ENCODE peak calls at places on chromosomes 12 and 14, in ten cellular contexts. B is A673, M is lung, K is heart right ventricle, T is fibroblast of villous mesenchyme, L is tibial nerve, G is AG09309, A is cardiac muscle cell, X is foreskin fibroblast, N is WTC11. I is an unnamed sample.

GRCh38 chr12:16218934-16219718 is 58.4 kb downstream of the SLC15A5 start:
- DNase-seq in B (no peak), M (no peak), K (no peak), T (no peak), L (no peak), G (no peak), A (no peak), X (no peak), N (no peak), I (no peak)

GRCh38 chr12:53588155-53588554 is 38.0 kb downstream of the ATF7 start:
- DNase-seq in B (no peak), M (no peak), K (no peak), T (no peak), L (no peak), G (no peak), A (no peak), X (no peak), N (no peak), I (no peak)

GRCh38 chr14:61510736-61511557 is 184.4 kb upstream of the HIF1A start:
- DNase-seq in B (no peak), M (no peak), K (no peak), T (no peak), L (no peak), G (no peak), A (no peak), X (no peak), N (no peak), I (no peak)

GRCh38 chr12:75960086-75960910 is 71.3 kb downstream of the PHLDA1 start:
- DNase-seq in B (no peak), M (no peak), K (no peak), T (no peak), L (no peak), G (no peak), A (peak), X (no peak), N (peak), I (no peak)

GRCh38 chr14:72801841-72802587 is 91.9 kb downstream of the DPF3 start:
- DNase-seq in B (no peak), M (no peak), K (no peak), T (no peak), L (no peak), G (no peak), A (no peak), X (no peak), N (no peak), I (no peak)

GRCh38 chr14:89720741-89721315 is 233.7 kb downstream of the EFCAB11 start:
- DNase-seq in B (no peak), M (peak), K (peak), T (no peak), L (no peak), G (no peak), A (no peak), X (no peak), N (no peak), I (no peak)

GRCh38 chr12:14779834-14780233 is 23.4 kb downstream of the WBP11 start:
- DNase-seq in B (no peak), M (no peak), K (no peak), T (peak), L (no peak), G (no peak), A (no peak), X (no peak), N (no peak), I (no peak)

GRCh38 chr12:59444932-59445331 is 150.9 kb upstream of the SLC16A7 start:
- DNase-seq in B (no peak), M (no peak), K (no peak), T (peak), L (no peak), G (no peak), A (peak), X (no peak), N (peak), I (no peak)

GRCh38 chr12:65823481-65824313 is 586 bp upstream of the HMGA2 start:
- DNase-seq in B (peak), M (no peak), K (peak), T (peak), L (no peak), G (no peak), A (peak), X (peak), N (peak), I (no peak)

GRCh38 chr12:65740873-65741600 is 83.2 kb upstream of the HMGA2 start:
- DNase-seq in B (peak), M (peak), K (peak), T (peak), L (peak), G (no peak), A (peak), X (peak), N (peak), I (peak)

GRCh38 chr14:102417118-102417517 is 54.4 kb downstream of the TECPR2 start:
- DNase-seq in B (no peak), M (no peak), K (no peak), T (no peak), L (no peak), G (no peak), A (no peak), X (no peak), N (no peak), I (no peak)

GRCh38 chr12:52029686-52030085 is 21.6 kb upstream of the NR4A1 start:
- DNase-seq in B (peak), M (no peak), K (no peak), T (peak), L (no peak), G (no peak), A (peak), X (no peak), N (peak), I (no peak)

GRCh38 chr14:100669468-100669867 is 57.2 kb upstream of the DLK1 start:
- DNase-seq in B (no peak), M (peak), K (no peak), T (no peak), L (no peak), G (no peak), A (no peak), X (no peak), N (no peak), I (no peak)

GRCh38 chr14:77219591-77219990 is 38.0 kb downstream of the TMEM63C start:
- DNase-seq in B (no peak), M (no peak), K (peak), T (no peak), L (no peak), G (no peak), A (no peak), X (no peak), N (no peak), I (no peak)

GRCh38 chr14:101789222-101789621 is 27.7 kb downstream of the PPP2R5C start:
- DNase-seq in B (peak), M (no peak), K (peak), T (no peak), L (no peak), G (no peak), A (no peak), X (no peak), N (no peak), I (no peak)

GRCh38 chr14:94441531-94442205 is 10.9 kb downstream of the SERPINA11 start:
- DNase-seq in B (no peak), M (no peak), K (no peak), T (no peak), L (no peak), G (no peak), A (no peak), X (no peak), N (no peak), I (no peak)

GRCh38 chr12:29783773-29784666 is at the start of gene TMTC1:
- DNase-seq in B (peak), M (peak), K (peak), T (peak), L (peak), G (no peak), A (peak), X (peak), N (peak), I (no peak)

GRCh38 chr12:93786669-93787397 is 109.7 kb downstream of the CRADD start:
- DNase-seq in B (no peak), M (no peak), K (no peak), T (no peak), L (no peak), G (no peak), A (no peak), X (no peak), N (no peak), I (no peak)

GRCh38 chr14:38554046-38554445 is 298.2 kb upstream of the CLEC14A start:
- DNase-seq in B (peak), M (no peak), K (no peak), T (no peak), L (no peak), G (no peak), A (no peak), X (no peak), N (no peak), I (no peak)

GRCh38 chr12:53726946-53727309 is 324 bp downstream of the CALCOCO1 start:
- DNase-seq in B (peak), M (no peak), K (no peak), T (peak), L (no peak), G (no peak), A (peak), X (no peak), N (no peak), I (no peak)

GRCh38 chr12:10395390-10395998 is 5.7 kb upstream of the KLRK1 start:
- DNase-seq in B (no peak), M (no peak), K (no peak), T (peak), L (no peak), G (peak), A (peak), X (peak), N (peak), I (no peak)

GRCh38 chr14:31505411-31505810 is 17.6 kb upstream of the GPR33 start:
- DNase-seq in B (no peak), M (no peak), K (no peak), T (peak), L (no peak), G (peak), A (peak), X (no peak), N (no peak), I (no peak)

GRCh38 chr12:120515496-120515895 is 13.5 kb downstream of the COQ5 start:
- DNase-seq in B (no peak), M (no peak), K (no peak), T (no peak), L (no peak), G (no peak), A (no peak), X (no peak), N (no peak), I (no peak)

GRCh38 chr14:104749111-104749649 is 3.8 kb upstream of the SIVA1 start:
- DNase-seq in B (no peak), M (no peak), K (peak), T (no peak), L (peak), G (peak), A (no peak), X (peak), N (no peak), I (no peak)

GRCh38 chr12:132472386-132472785 is 17.6 kb upstream of the FBRSL1 start:
- DNase-seq in B (no peak), M (no peak), K (no peak), T (no peak), L (no peak), G (no peak), A (no peak), X (no peak), N (no peak), I (no peak)

GRCh38 chr12:132475304-132476037 is 14.5 kb upstream of the FBRSL1 start:
- DNase-seq in B (no peak), M (no peak), K (no peak), T (no peak), L (no peak), G (no peak), A (no peak), X (no peak), N (no peak), I (no peak)

GRCh38 chr12:132476421-132476820 is 13.5 kb upstream of the FBRSL1 start:
- DNase-seq in B (no peak), M (no peak), K (no peak), T (no peak), L (no peak), G (no peak), A (no peak), X (no peak), N (no peak), I (no peak)

GRCh38 chr12:132476038-132476414 is 13.9 kb upstream of the FBRSL1 start:
- DNase-seq in B (no peak), M (no peak), K (no peak), T (no peak), L (no peak), G (no peak), A (no peak), X (no peak), N (no peak), I (no peak)

DNA sequence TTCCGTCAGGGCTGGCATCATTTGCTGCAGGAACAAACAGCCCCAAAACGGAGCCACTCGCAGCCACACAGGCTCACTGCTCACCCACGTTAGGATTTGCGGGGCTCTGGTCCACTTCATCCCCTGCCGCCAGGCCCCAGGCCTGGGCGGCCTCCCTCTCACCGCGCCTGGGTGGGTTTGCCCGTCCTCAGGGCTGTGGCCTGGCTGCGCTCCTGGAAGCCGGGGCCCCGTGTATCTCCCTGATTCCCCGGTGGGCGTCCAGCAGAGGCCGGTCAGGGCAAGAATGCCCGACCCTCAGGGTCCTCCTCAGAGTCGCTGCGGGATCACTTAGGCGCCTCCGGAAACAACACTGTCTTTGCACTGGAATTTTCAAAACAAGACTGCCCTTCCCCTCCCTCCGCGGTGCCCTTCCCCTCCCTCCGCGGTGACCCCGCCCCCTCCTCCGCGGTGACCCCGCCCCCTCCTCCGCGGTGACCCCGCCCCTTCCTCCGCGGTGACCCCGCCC is 15.7 kb upstream of the FBRSL1 start:
- DNase-seq in B (no peak), M (no peak), K (no peak), T (no peak), L (no peak), G (no peak), A (no peak), X (no peak), N (no peak), I (no peak)
- TF ChIP-seq CTCF in B (no peak), M (no peak), K (no peak), T (no peak), L (no peak), G (no peak), A (no peak), X (no peak), N (no peak), I (no peak)

GRCh38 chr14:59918824-59919581 is 941 bp upstream of the LRRC9 start:
- DNase-seq in B (peak), M (no peak), K (no peak), T (peak), L (no peak), G (no peak), A (peak), X (no peak), N (no peak), I (no peak)

GRCh38 chr14:59920378-59920683 is 387 bp downstream of the LRRC9 start:
- DNase-seq in B (no peak), M (no peak), K (no peak), T (no peak), L (no peak), G (no peak), A (no peak), X (no peak), N (no peak), I (no peak)

GRCh38 chr14:59919582-59920377 is at the start of gene LRRC9:
- DNase-seq in B (peak), M (peak), K (no peak), T (peak), L (no peak), G (no peak), A (peak), X (no peak), N (peak), I (no peak)
- TF ChIP-seq CTCF in B (no peak), M (no peak), K (no peak), T (no peak), L (no peak), G (no peak), A (no peak), X (no peak), N (no peak), I (no peak)

DNA sequence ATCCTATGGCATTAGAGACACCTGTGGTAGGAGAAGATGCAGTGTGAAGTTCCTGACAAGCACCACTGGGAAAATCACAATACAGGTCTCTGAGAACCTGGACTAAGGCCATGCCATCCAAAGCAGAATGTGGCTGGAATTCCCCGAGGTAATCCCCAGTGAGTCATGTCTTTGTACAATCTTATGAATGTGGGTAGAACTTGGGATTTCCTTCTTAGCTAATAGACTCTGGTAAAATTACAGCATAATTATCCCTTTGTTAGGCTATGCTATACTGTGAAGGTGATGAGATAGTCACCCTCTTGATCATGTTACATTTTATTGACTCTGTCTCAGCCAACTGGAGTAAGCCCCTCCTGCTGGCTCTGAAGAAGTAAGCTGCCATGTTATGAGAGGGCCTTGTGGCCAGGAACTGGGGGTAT is 224.3 kb upstream of the DCN start:
- DNase-seq in B (peak), M (no peak), K (no peak), T (no peak), L (no peak), G (no peak), A (peak), X (peak), N (no peak), I (no peak)
- TF ChIP-seq CTCF in B (no peak), M (no peak), K (no peak), T (no peak), L (no peak), G (no peak), A (no peak), X (no peak), N (no peak), I (no peak)

GRCh38 chr12:26124491-26125450 is at the start of gene BHLHE41:
- DNase-seq in B (peak), M (peak), K (peak), T (peak), L (peak), G (no peak), A (peak), X (peak), N (peak), I (no peak)

GRCh38 chr12:26128180-26128579 is 3.3 kb upstream of the BHLHE41 start:
- DNase-seq in B (no peak), M (no peak), K (no peak), T (no peak), L (no peak), G (no peak), A (no peak), X (peak), N (no peak), I (no peak)

GRCh38 chr12:26125451-26126339 is 858 bp upstream of the BHLHE41 start:
- DNase-seq in B (peak), M (peak), K (peak), T (peak), L (peak), G (no peak), A (peak), X (peak), N (peak), I (peak)

GRCh38 chr12:26127404-26127803 is 2.6 kb upstream of the BHLHE41 start:
- DNase-seq in B (no peak), M (no peak), K (no peak), T (no peak), L (no peak), G (no peak), A (no peak), X (no peak), N (no peak), I (no peak)

GRCh38 chr12:26126340-26127284 is 1.8 kb upstream of the BHLHE41 start:
- DNase-seq in B (peak), M (peak), K (peak), T (peak), L (peak), G (no peak), A (peak), X (peak), N (peak), I (no peak)
- TF ChIP-seq CTCF in B (no peak), M (no peak), K (peak), T (no peak), L (no peak), G (no peak), A (peak), X (no peak), N (no peak), I (no peak)

GRCh38 chr12:55067701-55068100 is 47.9 kb downstream of the NEUROD4 start:
- DNase-seq in B (no peak), M (no peak), K (no peak), T (no peak), L (no peak), G (no peak), A (no peak), X (no peak), N (no peak), I (no peak)

GRCh38 chr12:55074771-55075170 is 51.4 kb upstream of the OR9K2 start:
- DNase-seq in B (no peak), M (no peak), K (no peak), T (no peak), L (no peak), G (no peak), A (no peak), X (no peak), N (no peak), I (no peak)

GRCh38 chr12:55068416-55069010 is 48.7 kb downstream of the NEUROD4 start:
- DNase-seq in B (peak), M (peak), K (no peak), T (peak), L (no peak), G (peak), A (peak), X (peak), N (peak), I (no peak)

GRCh38 chr12:55073043-55074022 is 52.9 kb upstream of the OR9K2 start:
- DNase-seq in B (peak), M (peak), K (peak), T (peak), L (peak), G (peak), A (peak), X (peak), N (peak), I (peak)

DNA sequence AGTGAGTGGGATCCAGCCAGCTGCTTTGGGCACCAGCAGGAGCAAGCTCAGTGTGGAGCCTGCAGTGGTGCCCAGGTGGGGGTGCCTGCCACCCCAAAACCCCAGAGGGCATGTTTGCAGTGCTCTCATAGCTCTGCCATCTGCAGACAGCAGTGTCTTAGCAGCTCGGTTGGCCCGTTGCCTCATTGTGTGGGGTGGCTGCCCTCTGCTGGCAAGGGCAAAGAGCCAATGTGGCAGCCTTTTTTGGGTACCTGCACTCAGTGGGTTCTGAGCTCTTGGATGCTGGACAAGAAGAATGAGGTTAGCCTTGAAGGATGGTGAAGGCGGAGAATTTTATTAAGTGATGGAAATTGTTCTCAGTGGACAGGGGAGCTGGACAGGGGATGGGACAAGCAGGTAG is 52.3 kb downstream of the NEUROD4 start:
- DNase-seq in B (peak), M (peak), K (peak), T (no peak), L (no peak), G (no peak), A (peak), X (no peak), N (peak), I (no peak)
- TF ChIP-seq CTCF in B (peak), M (no peak), K (peak), T (peak), L (no peak), G (peak), A (peak), X (peak), N (peak), I (no peak)

GRCh38 chr12:39619660-39620433 is at the start of gene ABCD2:
- DNase-seq in B (peak), M (no peak), K (peak), T (peak), L (peak), G (peak), A (peak), X (peak), N (peak), I (peak)
- TF ChIP-seq CTCF in B (peak), M (no peak), K (no peak), T (no peak), L (no peak), G (peak), A (no peak), X (peak), N (no peak), I (no peak)

GRCh38 chr12:122421815-122422737 is at the start of gene CLIP1:
- DNase-seq in B (peak), M (peak), K (peak), T (peak), L (peak), G (no peak), A (peak), X (peak), N (peak), I (no peak)
- TF ChIP-seq CTCF in B (peak), M (no peak), K (peak), T (peak), L (peak), G (peak), A (peak), X (peak), N (no peak), I (no peak)

I was measured in omental fat pad.